ENCODE peak calls at places on chromosomes 12 and 14, in five cellular contexts. I is upper lobe of left lung; V is MCF 10A; O is HCT116; N is activated effector memory CD4-positive, alpha-beta T cell treated with Interleukin-2 at 50 U/mL for 16 hours. C is an unnamed sample.
A peak's percentile ranks its signal among the peaks of the same experiment; 100 is the strongest.

GRCh38 chr14:57326253-57326652 is 57.5 kb downstream of the AP5M1 start:
- DNase-seq in I (no peak), V (no peak), O (no peak), N (no peak), C (no peak)

GRCh38 chr12:130436741-130437501 is 99.2 kb downstream of the PIWIL1 start:
- DNase-seq in I (no peak), V (no peak), O (no peak), N (no peak), C (no peak)

GRCh38 chr12:52059582-52060497 is 8.6 kb downstream of the NR4A1 start:
- DNase-seq in I (no peak), V (no peak), O (peak; percentile 63), N (no peak), C (no peak)

GRCh38 chr12:104746689-104747088 is 211.4 kb downstream of the SLC41A2 start:
- DNase-seq in I (no peak), V (no peak), O (no peak), N (no peak), C (no peak)

GRCh38 chr12:2794261-2794735 is 472 bp upstream of the FKBP4 start:
- DNase-seq in I (no peak), V (no peak), O (no peak), N (no peak), C (no peak)

GRCh38 chr14:90576981-90577660 is 180.3 kb downstream of the CALM1 start:
- DNase-seq in I (no peak), V (no peak), O (no peak), N (no peak), C (peak; percentile 41)

GRCh38 chr14:30855345-30856037 is 18.9 kb upstream of the COCH start:
- DNase-seq in I (no peak), V (no peak), O (no peak), N (no peak), C (no peak)

GRCh38 chr12:60529261-60529660 is 933.4 kb downstream of the SLC16A7 start:
- DNase-seq in I (no peak), V (no peak), O (no peak), N (no peak), C (no peak)

GRCh38 chr14:87351007-87351406 is 642.0 kb downstream of the GALC start:
- DNase-seq in I (no peak), V (peak; percentile 19), O (no peak), N (no peak), C (no peak)

GRCh38 chr14:62722406-62722805 is 322.9 kb downstream of the KCNH5 start:
- DNase-seq in I (no peak), V (no peak), O (no peak), N (no peak), C (no peak)

GRCh38 chr12:120725659-120726509 is at the start of gene ACADS:
- DNase-seq in I (peak; percentile 95), V (peak; percentile 69), O (peak; percentile 51), N (peak; percentile 81), C (peak; percentile 93)

GRCh38 chr12:3130053-3130805 is 53.0 kb downstream of the TSPAN9 start:
- DNase-seq in I (no peak), V (peak; percentile 62), O (no peak), N (no peak), C (peak; percentile 74)

GRCh38 chr14:106436310-106436905 is 910.0 kb downstream of the TMEM121 start:
- DNase-seq in I (peak; percentile 44), V (peak; percentile 86), O (no peak), N (peak; percentile 45), C (peak; percentile 73)

GRCh38 chr12:27437839-27438238 is 8.7 kb upstream of the SMCO2 start:
- DNase-seq in I (no peak), V (no peak), O (no peak), N (no peak), C (no peak)

GRCh38 chr14:99579903-99580570 is 24.0 kb downstream of the CCDC85C start:
- DNase-seq in I (peak; percentile 86), V (no peak), O (peak; percentile 47), N (no peak), C (peak; percentile 96)

GRCh38 chr12:14171111-14171510 is 189.7 kb upstream of the GRIN2B start:
- DNase-seq in I (no peak), V (no peak), O (no peak), N (no peak), C (no peak)

GRCh38 chr14:77660754-77661153 is 44.3 kb upstream of the SPTLC2 start:
- DNase-seq in I (no peak), V (no peak), O (no peak), N (no peak), C (peak; percentile 40)

GRCh38 chr12:57452937-57453509 is 2.1 kb upstream of the INHBE start:
- DNase-seq in I (peak; percentile 84), V (peak; percentile 78), O (no peak), N (no peak), C (peak; percentile 80)

GRCh38 chr12:75491169-75491568 is 10.6 kb downstream of the GLIPR1 start:
- DNase-seq in I (no peak), V (no peak), O (no peak), N (no peak), C (no peak)

GRCh38 chr14:105019861-105020814 is 745 bp downstream of the CDCA4 start:
- DNase-seq in I (peak; percentile 55), V (peak; percentile 28), O (no peak), N (peak; percentile 52), C (peak; percentile 60)

GRCh38 chr12:113912761-113913295 is 53.3 kb downstream of the RBM19 start:
- DNase-seq in I (peak; percentile 58), V (peak; percentile 58), O (peak; percentile 52), N (peak; percentile 9), C (peak; percentile 68)

GRCh38 chr14:68282479-68283377 is 463.1 kb downstream of the RAD51B start:
- DNase-seq in I (no peak), V (no peak), O (no peak), N (no peak), C (no peak)

GRCh38 chr12:54419088-54419887 is at the start of gene ITGA5:
- DNase-seq in I (peak; percentile 85), V (peak; percentile 86), O (peak; percentile 18), N (no peak), C (peak; percentile 77)

GRCh38 chr12:26691234-26691970 is 141.6 kb downstream of the ITPR2 start:
- DNase-seq in I (no peak), V (peak; percentile 96), O (peak; percentile 81), N (no peak), C (peak; percentile 96)

GRCh38 chr12:121560392-121561021 is 20.3 kb downstream of the KDM2B start:
- DNase-seq in I (no peak), V (no peak), O (no peak), N (no peak), C (no peak)